ENCODE peak calls at places on chromosomes 12 and 14, in four cellular contexts. One of them, this sample, is unnamed.

GRCh38 chr14:68675233-68675577 is 117.7 kb downstream of the ZFP36L1 start:
- DNase-seq in stimulated activated CD4-positive, alpha-beta T cell treated with anti-CD3 and anti-CD28 coated beads, Interleukin-12 subunit alpha, Interleukin-12 subunit beta, amount 100 ng/mL, for 4 hours: no peak
- DNase-seq in ovary: peak
- DNase-seq in ACHN: peak
- DNase-seq in this sample: no peak

GRCh38 chr14:79831198-79831890 is 380.0 kb downstream of the DIO2 start:
- DNase-seq in ACHN: no peak
- DNase-seq in ovary: no peak
- DNase-seq in stimulated activated CD4-positive, alpha-beta T cell treated with anti-CD3 and anti-CD28 coated beads, Interleukin-12 subunit alpha, Interleukin-12 subunit beta, amount 100 ng/mL, for 4 hours: no peak
- DNase-seq in this sample: no peak

GRCh38 chr14:72909163-72909562 is 15.3 kb upstream of the DPF3 start:
- DNase-seq in ovary: no peak
- DNase-seq in ACHN: no peak
- DNase-seq in stimulated activated CD4-positive, alpha-beta T cell treated with anti-CD3 and anti-CD28 coated beads, Interleukin-12 subunit alpha, Interleukin-12 subunit beta, amount 100 ng/mL, for 4 hours: no peak
- DNase-seq in this sample: no peak

GRCh38 chr14:75968461-75968860 is 13.3 kb downstream of the TGFB3 start:
- DNase-seq in ACHN: no peak
- DNase-seq in stimulated activated CD4-positive, alpha-beta T cell treated with anti-CD3 and anti-CD28 coated beads, Interleukin-12 subunit alpha, Interleukin-12 subunit beta, amount 100 ng/mL, for 4 hours: no peak
- DNase-seq in ovary: no peak
- DNase-seq in this sample: no peak

GRCh38 chr12:40597133-40597532 is 95.1 kb upstream of the CNTN1 start:
- DNase-seq in stimulated activated CD4-positive, alpha-beta T cell treated with anti-CD3 and anti-CD28 coated beads, Interleukin-12 subunit alpha, Interleukin-12 subunit beta, amount 100 ng/mL, for 4 hours: no peak
- DNase-seq in ACHN: no peak
- DNase-seq in ovary: no peak
- DNase-seq in this sample: no peak

GRCh38 chr12:67988600-67988999 is 647 bp upstream of the IFNG-AS1 start:
- DNase-seq in ACHN: no peak
- DNase-seq in stimulated activated CD4-positive, alpha-beta T cell treated with anti-CD3 and anti-CD28 coated beads, Interleukin-12 subunit alpha, Interleukin-12 subunit beta, amount 100 ng/mL, for 4 hours: no peak
- DNase-seq in ovary: no peak
- DNase-seq in this sample: no peak

GRCh38 chr14:100662850-100663527 is 63.7 kb upstream of the DLK1 start:
- DNase-seq in ACHN: peak
- DNase-seq in ovary: peak
- DNase-seq in stimulated activated CD4-positive, alpha-beta T cell treated with anti-CD3 and anti-CD28 coated beads, Interleukin-12 subunit alpha, Interleukin-12 subunit beta, amount 100 ng/mL, for 4 hours: peak
- DNase-seq in this sample: peak

GRCh38 chr14:70401643-70402042 is 15.2 kb downstream of the SYNJ2BP start:
- DNase-seq in ACHN: no peak
- DNase-seq in stimulated activated CD4-positive, alpha-beta T cell treated with anti-CD3 and anti-CD28 coated beads, Interleukin-12 subunit alpha, Interleukin-12 subunit beta, amount 100 ng/mL, for 4 hours: no peak
- DNase-seq in ovary: no peak
- DNase-seq in this sample: no peak

GRCh38 chr12:124428792-124429281 is 133.9 kb downstream of the RFLNA start:
- DNase-seq in ACHN: no peak
- DNase-seq in ovary: no peak
- DNase-seq in stimulated activated CD4-positive, alpha-beta T cell treated with anti-CD3 and anti-CD28 coated beads, Interleukin-12 subunit alpha, Interleukin-12 subunit beta, amount 100 ng/mL, for 4 hours: no peak
- DNase-seq in this sample: no peak

GRCh38 chr14:100421756-100422470 is 98.8 kb downstream of the SLC25A47 start:
- DNase-seq in ACHN: no peak
- DNase-seq in stimulated activated CD4-positive, alpha-beta T cell treated with anti-CD3 and anti-CD28 coated beads, Interleukin-12 subunit alpha, Interleukin-12 subunit beta, amount 100 ng/mL, for 4 hours: no peak
- DNase-seq in ovary: no peak
- DNase-seq in this sample: no peak

GRCh38 chr14:89165189-89165809 is 251.7 kb downstream of the FOXN3 start:
- DNase-seq in stimulated activated CD4-positive, alpha-beta T cell treated with anti-CD3 and anti-CD28 coated beads, Interleukin-12 subunit alpha, Interleukin-12 subunit beta, amount 100 ng/mL, for 4 hours: no peak
- DNase-seq in ovary: no peak
- DNase-seq in ACHN: no peak
- DNase-seq in this sample: peak

GRCh38 chr14:32808574-32809098 is 130.0 kb upstream of the NPAS3 start:
- DNase-seq in stimulated activated CD4-positive, alpha-beta T cell treated with anti-CD3 and anti-CD28 coated beads, Interleukin-12 subunit alpha, Interleukin-12 subunit beta, amount 100 ng/mL, for 4 hours: no peak
- DNase-seq in ovary: no peak
- DNase-seq in ACHN: no peak
- DNase-seq in this sample: no peak

GRCh38 chr12:124125472-124125871 is 152.5 kb downstream of the ZNF664 start:
- DNase-seq in ovary: no peak
- DNase-seq in ACHN: no peak
- DNase-seq in stimulated activated CD4-positive, alpha-beta T cell treated with anti-CD3 and anti-CD28 coated beads, Interleukin-12 subunit alpha, Interleukin-12 subunit beta, amount 100 ng/mL, for 4 hours: no peak
- DNase-seq in this sample: no peak

GRCh38 chr14:61347771-61348443 is 26.5 kb downstream of the PRKCH start:
- DNase-seq in ovary: no peak
- DNase-seq in ACHN: no peak
- DNase-seq in stimulated activated CD4-positive, alpha-beta T cell treated with anti-CD3 and anti-CD28 coated beads, Interleukin-12 subunit alpha, Interleukin-12 subunit beta, amount 100 ng/mL, for 4 hours: no peak
- DNase-seq in this sample: no peak

GRCh38 chr14:103110681-103111296 is 12.5 kb upstream of the TNFAIP2 start:
- DNase-seq in stimulated activated CD4-positive, alpha-beta T cell treated with anti-CD3 and anti-CD28 coated beads, Interleukin-12 subunit alpha, Interleukin-12 subunit beta, amount 100 ng/mL, for 4 hours: no peak
- DNase-seq in ovary: no peak
- DNase-seq in ACHN: no peak
- DNase-seq in this sample: no peak

GRCh38 chr14:23323838-23324454 is 2.7 kb downstream of the PABPN1 start:
- DNase-seq in stimulated activated CD4-positive, alpha-beta T cell treated with anti-CD3 and anti-CD28 coated beads, Interleukin-12 subunit alpha, Interleukin-12 subunit beta, amount 100 ng/mL, for 4 hours: no peak
- DNase-seq in ovary: no peak
- DNase-seq in ACHN: no peak
- DNase-seq in this sample: no peak

GRCh38 chr12:127445583-127445982 is 821.4 kb upstream of the TMEM132C start:
- DNase-seq in stimulated activated CD4-positive, alpha-beta T cell treated with anti-CD3 and anti-CD28 coated beads, Interleukin-12 subunit alpha, Interleukin-12 subunit beta, amount 100 ng/mL, for 4 hours: no peak
- DNase-seq in ACHN: no peak
- DNase-seq in ovary: no peak
- DNase-seq in this sample: no peak

GRCh38 chr14:96189288-96189711 is 15.3 kb upstream of the BDKRB2 start:
- DNase-seq in stimulated activated CD4-positive, alpha-beta T cell treated with anti-CD3 and anti-CD28 coated beads, Interleukin-12 subunit alpha, Interleukin-12 subunit beta, amount 100 ng/mL, for 4 hours: no peak
- DNase-seq in ovary: no peak
- DNase-seq in ACHN: no peak
- DNase-seq in this sample: peak

GRCh38 chr12:56775638-56776037 is 12.5 kb downstream of the HSD17B6 start:
- DNase-seq in stimulated activated CD4-positive, alpha-beta T cell treated with anti-CD3 and anti-CD28 coated beads, Interleukin-12 subunit alpha, Interleukin-12 subunit beta, amount 100 ng/mL, for 4 hours: no peak
- DNase-seq in ovary: no peak
- DNase-seq in ACHN: no peak
- DNase-seq in this sample: no peak

GRCh38 chr14:50318031-50318626 is 6.0 kb downstream of the DMAC2L start:
- DNase-seq in ACHN: peak
- DNase-seq in ovary: no peak
- DNase-seq in stimulated activated CD4-positive, alpha-beta T cell treated with anti-CD3 and anti-CD28 coated beads, Interleukin-12 subunit alpha, Interleukin-12 subunit beta, amount 100 ng/mL, for 4 hours: no peak
- DNase-seq in this sample: no peak

GRCh38 chr12:3885179-3886094 is 12.2 kb upstream of the PARP11 start:
- DNase-seq in ACHN: peak
- DNase-seq in ovary: no peak
- DNase-seq in stimulated activated CD4-positive, alpha-beta T cell treated with anti-CD3 and anti-CD28 coated beads, Interleukin-12 subunit alpha, Interleukin-12 subunit beta, amount 100 ng/mL, for 4 hours: no peak
- DNase-seq in this sample: no peak

GRCh38 chr12:12338528-12339168 is 11.4 kb downstream of the MANSC1 start:
- DNase-seq in stimulated activated CD4-positive, alpha-beta T cell treated with anti-CD3 and anti-CD28 coated beads, Interleukin-12 subunit alpha, Interleukin-12 subunit beta, amount 100 ng/mL, for 4 hours: no peak
- DNase-seq in ACHN: no peak
- DNase-seq in ovary: no peak
- DNase-seq in this sample: no peak

GRCh38 chr12:63994704-63995103 is 150.2 kb downstream of the SRGAP1 start:
- DNase-seq in ACHN: no peak
- DNase-seq in ovary: no peak
- DNase-seq in stimulated activated CD4-positive, alpha-beta T cell treated with anti-CD3 and anti-CD28 coated beads, Interleukin-12 subunit alpha, Interleukin-12 subunit beta, amount 100 ng/mL, for 4 hours: no peak
- DNase-seq in this sample: no peak

GRCh38 chr12:130863298-130863697 is 8.6 kb upstream of the RAN start:
- DNase-seq in stimulated activated CD4-positive, alpha-beta T cell treated with anti-CD3 and anti-CD28 coated beads, Interleukin-12 subunit alpha, Interleukin-12 subunit beta, amount 100 ng/mL, for 4 hours: no peak
- DNase-seq in ACHN: no peak
- DNase-seq in ovary: no peak
- DNase-seq in this sample: no peak

GRCh38 chr14:53109028-53109687 is 44.0 kb downstream of the DDHD1 start:
- DNase-seq in stimulated activated CD4-positive, alpha-beta T cell treated with anti-CD3 and anti-CD28 coated beads, Interleukin-12 subunit alpha, Interleukin-12 subunit beta, amount 100 ng/mL, for 4 hours: peak
- DNase-seq in ACHN: no peak
- DNase-seq in ovary: no peak
- DNase-seq in this sample: peak

GRCh38 chr12:8692573-8692972 is 5.2 kb upstream of the RIMKLB start:
- DNase-seq in ACHN: no peak
- DNase-seq in ovary: peak
- DNase-seq in stimulated activated CD4-positive, alpha-beta T cell treated with anti-CD3 and anti-CD28 coated beads, Interleukin-12 subunit alpha, Interleukin-12 subunit beta, amount 100 ng/mL, for 4 hours: no peak
- DNase-seq in this sample: no peak

GRCh38 chr12:124428136-124428791 is 133.4 kb downstream of the RFLNA start:
- DNase-seq in ovary: no peak
- DNase-seq in stimulated activated CD4-positive, alpha-beta T cell treated with anti-CD3 and anti-CD28 coated beads, Interleukin-12 subunit alpha, Interleukin-12 subunit beta, amount 100 ng/mL, for 4 hours: no peak
- DNase-seq in ACHN: no peak
- DNase-seq in this sample: no peak

GRCh38 chr12:39902823-39903222 is 203.1 kb downstream of the SLC2A13 start:
- DNase-seq in stimulated activated CD4-positive, alpha-beta T cell treated with anti-CD3 and anti-CD28 coated beads, Interleukin-12 subunit alpha, Interleukin-12 subunit beta, amount 100 ng/mL, for 4 hours: no peak
- DNase-seq in ACHN: no peak
- DNase-seq in ovary: no peak
- DNase-seq in this sample: no peak

GRCh38 chr12:25718081-25718731 is 165.1 kb upstream of the LMNTD1 start:
- DNase-seq in stimulated activated CD4-positive, alpha-beta T cell treated with anti-CD3 and anti-CD28 coated beads, Interleukin-12 subunit alpha, Interleukin-12 subunit beta, amount 100 ng/mL, for 4 hours: no peak
- DNase-seq in ACHN: no peak
- DNase-seq in ovary: no peak
- DNase-seq in this sample: no peak

GRCh38 chr12:120257041-120257821 is 8.3 kb downstream of the PXN start:
- DNase-seq in ovary: peak
- DNase-seq in stimulated activated CD4-positive, alpha-beta T cell treated with anti-CD3 and anti-CD28 coated beads, Interleukin-12 subunit alpha, Interleukin-12 subunit beta, amount 100 ng/mL, for 4 hours: no peak
- DNase-seq in ACHN: no peak
- DNase-seq in this sample: no peak